ENCODE peak calls at places on chromosome 12, in five cellular contexts. E, G, V, T and H are unnamed samples.

GRCh38 chr12:6265038-6265405 is 45.5 kb upstream of the PLEKHG6 start:
- DNase-seq in G (no peak), T (no peak), E (no peak), V (no peak), H (no peak)

GRCh38 chr12:40718878-40719372 is 26.7 kb downstream of the CNTN1 start:
- DNase-seq in V (no peak), E (no peak), T (no peak), G (no peak), H (no peak)

GRCh38 chr12:18432211-18432610 is 170.9 kb downstream of the PIK3C2G start:
- DNase-seq in T (no peak), V (no peak), G (no peak), E (no peak), H (no peak)

GRCh38 chr12:95173392-95174251 is 43.6 kb downstream of the FGD6 start:
- DNase-seq in T (no peak), E (no peak), G (peak), V (peak), H (no peak)

GRCh38 chr12:123916729-123917128 is 55.9 kb downstream of the CCDC92 start:
- DNase-seq in V (no peak), T (no peak), E (no peak), G (no peak), H (no peak)

GRCh38 chr12:92055877-92056276 is 89.8 kb downstream of the BTG1 start:
- DNase-seq in E (no peak), V (no peak), G (no peak), T (no peak), H (no peak)

GRCh38 chr12:109098142-109098652 is 800 bp downstream of the UNG start:
- DNase-seq in V (no peak), T (no peak), G (peak), E (no peak), H (no peak)

GRCh38 chr12:54974281-54974680 is 10.3 kb downstream of the TESPA1 start:
- DNase-seq in T (peak), E (no peak), V (no peak), G (no peak), H (no peak)

GRCh38 chr12:79367016-79367575 is 323.7 kb downstream of the PAWR start:
- DNase-seq in G (no peak), T (no peak), E (no peak), V (no peak), H (no peak)

GRCh38 chr12:49131973-49132461 is 822 bp upstream of the TUBA1B start:
- DNase-seq in G (peak), V (no peak), E (no peak), T (no peak), H (no peak)

GRCh38 chr12:67625004-67625403 is 23.5 kb upstream of the DYRK2 start:
- DNase-seq in V (no peak), G (no peak), E (no peak), T (no peak), H (no peak)

GRCh38 chr12:44015333-44015941 is 179.6 kb downstream of the TMEM117 start:
- DNase-seq in T (peak), V (peak), E (peak), G (peak), H (peak)

GRCh38 chr12:52980773-52981423 is 25.4 kb upstream of the EIF4B start:
- DNase-seq in V (peak), G (peak), E (peak), T (peak), H (peak)

GRCh38 chr12:41709463-41710285 is 435.0 kb downstream of the GXYLT1 start:
- DNase-seq in T (peak), V (no peak), G (peak), E (no peak), H (no peak)

GRCh38 chr12:85725991-85726390 is 110.2 kb downstream of the RASSF9 start:
- DNase-seq in T (no peak), G (no peak), E (no peak), V (no peak), H (no peak)
- TF ChIP-seq REST in T (no peak), G (no peak), E (no peak), V (no peak), H (no peak)

DNA sequence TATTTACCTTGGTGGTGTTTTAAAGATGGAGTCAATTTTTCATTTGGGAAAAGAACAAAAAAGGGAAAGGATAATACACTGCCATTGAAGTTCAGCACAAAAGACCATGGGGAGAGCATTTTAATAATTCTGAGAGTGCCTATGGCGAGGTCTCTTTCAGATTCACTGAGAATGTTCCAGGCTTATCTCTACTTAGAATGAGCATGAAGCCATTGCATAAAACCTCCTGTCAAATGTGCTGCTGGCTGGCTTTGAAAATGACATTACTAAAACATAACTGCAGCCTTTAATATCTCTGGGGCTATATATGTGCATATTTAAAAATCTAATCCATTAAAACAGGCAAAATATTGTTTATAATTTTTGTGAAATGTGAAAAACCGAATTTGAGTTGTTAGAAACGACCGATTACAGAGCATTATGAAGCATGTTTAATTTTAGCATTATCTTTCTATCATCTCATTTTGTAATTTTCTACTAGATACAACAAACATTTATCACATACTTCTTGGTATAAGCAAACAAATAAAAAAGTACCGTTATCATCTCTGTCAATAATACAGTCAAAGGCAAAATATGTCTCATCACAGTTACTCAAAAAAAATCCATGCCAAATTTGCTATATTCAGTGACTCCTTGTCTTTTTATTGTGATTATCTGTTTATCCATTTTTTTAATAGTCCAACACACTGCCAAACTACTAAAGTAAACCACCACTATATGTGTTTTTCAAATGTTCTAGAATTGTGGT is 45.7 kb upstream of the YARS2 start:
- DNase-seq in E (no peak), T (no peak), G (no peak), V (peak), H (no peak)
- TF ChIP-seq REST in E (no peak), T (no peak), G (no peak), V (no peak), H (no peak)

DNA sequence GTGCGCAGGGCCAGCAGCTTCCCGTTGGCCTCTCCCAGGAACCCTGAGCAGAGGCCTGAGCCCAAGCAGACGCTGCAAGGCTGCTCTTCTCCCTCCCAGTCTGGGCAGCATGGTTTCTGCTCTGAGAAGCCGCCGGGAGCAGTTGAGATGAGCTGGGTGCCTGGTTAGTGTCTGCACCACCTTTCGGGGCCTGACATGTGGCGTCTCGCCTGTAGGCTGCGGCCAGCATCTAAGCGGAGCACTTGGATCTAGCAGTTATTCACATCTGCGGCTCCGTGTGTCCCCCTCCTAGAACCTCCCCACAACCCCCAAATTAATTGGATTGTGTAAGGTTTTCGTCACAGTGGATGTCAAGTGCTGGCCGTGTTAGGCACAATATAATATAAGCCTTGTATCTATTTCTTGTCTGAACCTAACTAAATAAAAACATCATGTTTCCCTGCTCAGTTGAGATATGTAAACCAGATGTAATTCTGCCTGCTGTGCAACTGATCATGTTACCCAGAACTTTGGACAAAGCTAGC is 45.6 kb downstream of the ELK3 start:
- DNase-seq in G (no peak), T (no peak), V (peak), E (no peak), H (no peak)
- TF ChIP-seq REST in G (no peak), T (no peak), V (no peak), E (no peak), H (no peak)

GRCh38 chr12:26124491-26125450 is at the start of gene BHLHE41:
- DNase-seq in E (no peak), G (peak), T (peak), V (peak), H (no peak)

GRCh38 chr12:26123482-26123980 is 1.3 kb downstream of the BHLHE41 start:
- DNase-seq in V (no peak), E (no peak), T (no peak), G (no peak), H (no peak)

GRCh38 chr12:26121323-26121740 is 3.5 kb downstream of the BHLHE41 start:
- DNase-seq in T (peak), E (no peak), G (no peak), V (no peak), H (no peak)

GRCh38 chr12:26121841-26122680 is 2.8 kb downstream of the BHLHE41 start:
- DNase-seq in T (peak), E (no peak), G (no peak), V (peak), H (no peak)

GRCh38 chr12:26122681-26123481 is 2.0 kb downstream of the BHLHE41 start:
- DNase-seq in G (peak), E (no peak), T (peak), V (peak), H (no peak)
- TF ChIP-seq REST in G (no peak), E (no peak), T (no peak), V (no peak), H (no peak)

DNA sequence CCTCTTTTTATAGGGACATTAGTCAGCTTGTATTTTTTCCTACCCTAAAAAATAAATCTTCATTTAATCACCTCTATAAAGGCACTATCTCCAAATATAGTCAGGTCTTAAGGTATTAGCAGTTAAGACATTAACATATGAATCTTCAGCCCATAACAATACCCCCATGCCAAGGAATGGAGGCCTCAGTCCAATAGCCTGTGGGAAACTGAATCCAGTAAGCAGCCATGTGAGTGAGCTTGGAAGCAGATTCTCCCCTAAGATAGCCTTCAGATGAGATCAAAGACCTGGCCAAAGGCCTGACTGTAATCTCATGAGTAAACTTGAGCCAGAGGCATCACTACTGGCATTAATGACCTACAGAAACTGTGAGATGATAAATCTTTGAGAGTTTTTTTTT is 232.1 kb upstream of the SYT10 start:
- DNase-seq in E (no peak), V (no peak), T (peak), G (no peak), H (no peak)
- TF ChIP-seq REST in E (no peak), V (no peak), T (no peak), G (no peak), H (no peak)

GRCh38 chr12:46904406-46905240 is 78.8 kb upstream of the SLC38A4 start:
- DNase-seq in T (no peak), V (no peak), E (no peak), G (no peak), H (no peak)
- TF ChIP-seq REST in T (no peak), V (no peak), E (no peak), G (no peak), H (no peak)

GRCh38 chr12:120495723-120496352 is at the start of gene DYNLL1:
- DNase-seq in G (peak), E (peak), T (peak), V (peak), H (peak)

GRCh38 chr12:120495189-120495722 is 657 bp upstream of the DYNLL1 start:
- DNase-seq in E (no peak), V (peak), G (peak), T (peak), H (no peak)

GRCh38 chr12:120498870-120499515 is 3.1 kb downstream of the DYNLL1 start:
- DNase-seq in V (no peak), G (no peak), T (peak), E (no peak), H (no peak)

GRCh38 chr12:120497524-120498150 is 1.7 kb downstream of the DYNLL1 start:
- DNase-seq in G (no peak), E (no peak), T (no peak), V (no peak), H (no peak)

DNA sequence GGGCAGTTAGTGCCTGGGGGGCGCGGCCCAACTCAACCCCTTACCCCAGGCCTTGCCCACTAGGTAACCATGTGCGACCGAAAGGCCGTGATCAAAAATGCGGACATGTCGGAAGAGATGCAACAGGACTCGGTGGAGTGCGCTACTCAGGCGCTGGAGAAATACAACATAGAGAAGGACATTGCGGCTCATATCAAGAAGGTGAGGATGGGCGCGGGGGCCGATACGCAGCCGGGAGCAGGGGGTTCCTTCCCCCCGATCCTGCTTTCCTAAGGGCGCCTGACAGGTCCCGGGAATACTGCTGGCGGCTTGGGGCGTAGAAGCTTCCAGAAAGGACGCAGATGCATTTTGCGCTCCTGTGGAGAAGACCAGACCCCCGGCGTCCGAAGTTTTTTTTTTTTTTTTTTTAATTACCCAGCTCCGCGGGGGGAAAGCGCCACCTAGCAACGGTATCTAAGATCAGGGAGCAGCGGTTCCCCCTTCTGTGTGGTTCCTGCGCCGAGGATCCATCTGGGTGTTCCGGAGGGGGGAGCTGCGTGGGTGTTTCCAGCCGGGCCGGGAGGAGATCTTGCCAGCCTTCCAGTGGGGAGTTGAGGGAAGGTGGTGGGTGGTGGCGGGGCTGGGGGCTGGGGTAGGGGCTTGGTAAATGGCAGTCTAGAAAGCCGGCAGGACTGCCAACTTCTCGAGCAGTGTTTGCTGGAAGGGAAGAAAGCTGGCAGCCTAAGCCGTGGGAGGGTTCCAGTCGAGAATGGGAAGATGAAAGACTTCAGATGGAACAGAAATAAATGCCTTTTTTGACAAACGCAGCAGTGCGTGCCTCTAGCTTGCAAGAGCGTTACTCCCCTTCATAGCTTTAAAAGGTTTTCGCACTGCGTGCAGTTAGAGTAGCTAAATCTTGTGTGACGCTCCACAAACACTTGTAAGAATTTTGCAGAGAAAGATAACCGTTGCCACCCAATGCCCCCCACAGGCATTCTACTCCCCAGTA is 734 bp downstream of the DYNLL1 start:
- DNase-seq in G (peak), E (no peak), V (peak), T (peak), H (peak)
- TF ChIP-seq REST in G (no peak), E (no peak), V (no peak), T (no peak), H (no peak)

GRCh38 chr12:132700212-132700913 is 10.3 kb upstream of the PGAM5 start:
- DNase-seq in T (no peak), G (no peak), V (no peak), E (no peak), H (no peak)
- TF ChIP-seq REST in T (no peak), G (no peak), V (no peak), E (no peak), H (no peak)